ENCODE peak calls at places on chromosomes 6 and 20, in eight cellular contexts. S is activated CD4-positive, alpha-beta T cell treated with anti-CD3 and anti-CD28 coated beads, Interleukin-2, amount 10 ng/mL, durations not matched to agents 7 days and 5 days; A is hypothalamus; L is neural progenitor cell; H is hepatocyte; V is RCC 7860; G is MCF 10A; U is NCI-H1105. Y is an unnamed sample.

GRCh38 chr6:28758046-28758817 is 165.6 kb downstream of the TRIM27 start:
- DNase-seq in S (no peak), A (no peak), L (peak; percentile 81), H (peak; percentile 25), V (peak; percentile 73), G (peak; percentile 86), U (peak; percentile 80), Y (no peak)

GRCh38 chr6:119096683-119097310 is 18.3 kb upstream of the FAM184A start:
- DNase-seq in S (no peak), A (no peak), L (no peak), H (peak; percentile 44), V (no peak), G (peak; percentile 86), U (no peak), Y (no peak)

GRCh38 chr20:37915434-37915787 is 12.5 kb downstream of the VSTM2L start:
- DNase-seq in S (no peak), A (no peak), L (no peak), H (no peak), V (no peak), G (no peak), U (no peak), Y (no peak)

GRCh38 chr6:47741807-47742206 is 40.0 kb upstream of the OPN5 start:
- DNase-seq in S (no peak), A (no peak), L (no peak), H (peak; percentile 19), V (peak; percentile 83), G (peak; percentile 89), U (no peak), Y (no peak)

GRCh38 chr20:44961024-44961866 is 1.0 kb upstream of the TOMM34 start:
- DNase-seq in S (no peak), A (no peak), L (no peak), H (no peak), V (no peak), G (no peak), U (no peak), Y (no peak)

GRCh38 chr6:4607026-4607704 is 169.0 kb upstream of the CDYL start:
- DNase-seq in S (no peak), A (peak; percentile 22), L (no peak), H (no peak), V (peak; percentile 94), G (peak; percentile 81), U (no peak), Y (no peak)

GRCh38 chr6:154485784-154486183 is 24.7 kb downstream of the CNKSR3 start:
- DNase-seq in S (no peak), A (no peak), L (no peak), H (no peak), V (no peak), G (no peak), U (no peak), Y (no peak)

GRCh38 chr6:43436577-43437282 is 9.4 kb downstream of the ABCC10 start:
- DNase-seq in S (no peak), A (no peak), L (no peak), H (peak; percentile 89), V (peak; percentile 54), G (peak; percentile 95), U (no peak), Y (no peak)

GRCh38 chr20:16927031-16927430 is 178.9 kb downstream of the OTOR start:
- DNase-seq in S (no peak), A (no peak), L (no peak), H (peak; percentile 25), V (no peak), G (peak; percentile 21), U (no peak), Y (no peak)

GRCh38 chr20:17394411-17394810 is 136.8 kb downstream of the BFSP1 start:
- DNase-seq in S (no peak), A (no peak), L (no peak), H (no peak), V (no peak), G (no peak), U (no peak), Y (no peak)

GRCh38 chr6:159852877-159853276 is 37.9 kb upstream of the MAS1 start:
- DNase-seq in S (peak; percentile 41), A (no peak), L (no peak), H (peak; percentile 36), V (no peak), G (peak; percentile 41), U (no peak), Y (no peak)

GRCh38 chr20:43385914-43386313 is 71.8 kb upstream of the SRSF6 start:
- DNase-seq in S (no peak), A (no peak), L (no peak), H (no peak), V (no peak), G (no peak), U (no peak), Y (no peak)

GRCh38 chr20:61886721-61887658 is 178.7 kb downstream of the TAF4 start:
- DNase-seq in S (peak; percentile 47), A (no peak), L (peak; percentile 66), H (peak; percentile 60), V (peak; percentile 25), G (peak; percentile 25), U (peak; percentile 36), Y (no peak)

Y was measured in GM12864.